ENCODE peak calls at places on chromosomes 2 and 18, in six cellular contexts. L, G, J, T, X and F are unnamed samples.

GRCh38 chr2:71500426-71501079 is 47.2 kb downstream of the DYSF start:
- DNase-seq in L (no peak), G (no peak), J (no peak), T (no peak), X (no peak), F (no peak)

GRCh38 chr18:38241216-38241615 is 675.6 kb upstream of the CELF4 start:
- DNase-seq in L (no peak), G (no peak), J (no peak), T (no peak), X (no peak), F (no peak)

GRCh38 chr2:222298311-222299150 is at the start of gene PAX3:
- DNase-seq in L (no peak), G (no peak), J (no peak), T (peak; percentile 88), X (peak; percentile 35), F (no peak)

GRCh38 chr2:235961711-235962110 is 206.5 kb downstream of the GBX2 start:
- DNase-seq in L (no peak), G (no peak), J (no peak), T (no peak), X (no peak), F (no peak)

GRCh38 chr2:210072922-210073509 is 70.6 kb downstream of the RPE start:
- DNase-seq in L (no peak), G (no peak), J (no peak), T (no peak), X (peak; percentile 3), F (no peak)

GRCh38 chr2:112915300-112916144 is 4.6 kb downstream of the IL37 start:
- DNase-seq in L (no peak), G (no peak), J (no peak), T (no peak), X (no peak), F (no peak)

GRCh38 chr2:121061633-121062032 is 223.4 kb downstream of the TFCP2L1 start:
- DNase-seq in L (no peak), G (no peak), J (no peak), T (no peak), X (no peak), F (no peak)

GRCh38 chr2:231411871-231412615 is 16.5 kb downstream of the B3GNT7 start:
- DNase-seq in L (peak; percentile 86), G (peak; percentile 63), J (peak; percentile 39), T (peak; percentile 57), X (peak; percentile 70), F (peak; percentile 44)

GRCh38 chr2:32210767-32211408 is 45.2 kb downstream of the SLC30A6 start:
- DNase-seq in L (no peak), G (no peak), J (no peak), T (no peak), X (no peak), F (no peak)

GRCh38 chr18:55214969-55215368 is 255.7 kb upstream of the CCDC68 start:
- DNase-seq in L (no peak), G (no peak), J (no peak), T (no peak), X (no peak), F (no peak)

GRCh38 chr2:40242315-40242714 is 209.6 kb downstream of the SLC8A1 start:
- DNase-seq in L (no peak), G (no peak), J (no peak), T (no peak), X (no peak), F (no peak)

GRCh38 chr2:1514391-1515072 is 101.3 kb downstream of the TPO start:
- DNase-seq in L (no peak), G (no peak), J (no peak), T (no peak), X (no peak), F (no peak)

GRCh38 chr2:10053351-10053750 is 10.0 kb downstream of the KLF11 start:
- DNase-seq in L (no peak), G (no peak), J (no peak), T (no peak), X (no peak), F (no peak)

GRCh38 chr18:36547544-36547943 is 250.0 kb downstream of the FHOD3 start:
- DNase-seq in L (no peak), G (no peak), J (no peak), T (no peak), X (no peak), F (no peak)

GRCh38 chr18:3578621-3579020 is 128.6 kb downstream of the TGIF1 start:
- DNase-seq in L (no peak), G (no peak), J (no peak), T (no peak), X (no peak), F (no peak)

GRCh38 chr2:84991404-84992151 is 20.6 kb downstream of the KCMF1 start:
- DNase-seq in L (no peak), G (no peak), J (no peak), T (peak; percentile 76), X (no peak), F (no peak)

GRCh38 chr2:239597216-239597615 is 196.4 kb upstream of the HDAC4 start:
- DNase-seq in L (no peak), G (no peak), J (no peak), T (no peak), X (no peak), F (no peak)